ENCODE peak calls at places on chromosome 19, in ten cellular contexts. M is KG1; I is lower leg skin; S is GM19239; G is dermis microvascular lymphatic vessel endothelial cell; U is fibroblast of mammary gland; C is coronary artery; W is H7; F is stimulated activated CD4-positive, alpha-beta T cell treated with anti-CD3 and anti-CD28 coated beads, Interleukin-2, amount 100 ng/mL, for 48 hours; R is HT1080. B is an unnamed sample.

GRCh38 chr19:8445488-8446001 is 770 bp downstream of the HNRNPM start:
- DNase-seq in U (no peak), F (peak), C (no peak), G (no peak), I (peak), W (peak), S (no peak), M (no peak), R (peak), B (peak)

GRCh38 chr19:30888937-30889336 is 460.3 kb downstream of the TSHZ3 start:
- DNase-seq in C (no peak), U (no peak), F (no peak), R (no peak), G (no peak), M (no peak), S (no peak), W (peak), I (no peak), B (no peak)

GRCh38 chr19:22708983-22709382 is 74.9 kb downstream of the ZNF492 start:
- DNase-seq in W (peak), M (no peak), U (no peak), R (no peak), G (no peak), S (no peak), I (no peak), C (no peak), F (no peak), B (no peak)

GRCh38 chr19:47741544-47742125 is 3.7 kb upstream of the NOP53 start:
- DNase-seq in I (no peak), G (no peak), U (peak), W (peak), M (no peak), S (no peak), F (no peak), C (no peak), R (no peak), B (no peak)

GRCh38 chr19:13615890-13616289 is 109.6 kb upstream of the CACNA1A start:
- DNase-seq in U (no peak), R (no peak), I (no peak), W (no peak), C (no peak), S (no peak), G (no peak), M (no peak), F (no peak), B (no peak)

GRCh38 chr19:14769201-14769600 is 9.2 kb downstream of the ADGRE2 start:
- DNase-seq in R (no peak), F (no peak), U (no peak), I (no peak), M (no peak), G (no peak), C (no peak), S (no peak), W (no peak), B (no peak)

GRCh38 chr19:54478677-54479266 is 5.7 kb upstream of the CDC42EP5 start:
- DNase-seq in M (peak), G (peak), W (peak), R (no peak), I (no peak), F (no peak), C (no peak), S (no peak), U (peak), B (peak)

GRCh38 chr19:55370305-55370988 is at the start of gene IL11:
- DNase-seq in W (no peak), M (no peak), C (no peak), S (no peak), R (peak), F (no peak), U (peak), I (no peak), G (no peak), B (no peak)

GRCh38 chr19:39430675-39431593 is 4.8 kb downstream of the RPS16 start:
- DNase-seq in G (peak), I (no peak), M (no peak), C (peak), F (peak), R (peak), S (no peak), W (peak), U (peak), B (peak)

GRCh38 chr19:33248104-33248503 is 22.5 kb upstream of the SLC7A10 start:
- DNase-seq in S (no peak), F (no peak), W (no peak), I (no peak), R (no peak), C (no peak), U (no peak), G (no peak), M (no peak), B (no peak)

GRCh38 chr19:2560369-2560768 is 84.4 kb downstream of the GADD45B start:
- DNase-seq in W (no peak), F (no peak), R (no peak), I (no peak), S (no peak), U (no peak), M (no peak), C (no peak), G (no peak), B (no peak)

GRCh38 chr19:42176990-42177685 is 40.3 kb downstream of the DEDD2 start:
- DNase-seq in W (peak), I (no peak), U (peak), M (no peak), G (no peak), C (peak), F (peak), S (peak), R (peak), B (peak)

GRCh38 chr19:7970716-7971448 is 27.4 kb upstream of the TIMM44 start:
- DNase-seq in F (peak), C (no peak), I (no peak), R (peak), U (peak), M (no peak), G (peak), S (peak), W (peak), B (peak)

GRCh38 chr19:34173145-34173956 is 1.0 kb downstream of the LSM14A start:
- DNase-seq in S (no peak), C (no peak), W (peak), R (peak), F (no peak), M (no peak), I (peak), U (peak), G (no peak), B (peak)

GRCh38 chr19:40348961-40349507 is 539 bp downstream of the PLD3 start:
- DNase-seq in F (no peak), U (peak), G (peak), M (peak), S (no peak), R (peak), W (no peak), C (no peak), I (no peak), B (peak)

GRCh38 chr19:5954293-5954692 is 23.6 kb downstream of the RANBP3 start:
- DNase-seq in F (no peak), I (no peak), U (no peak), W (no peak), C (no peak), R (no peak), M (no peak), G (no peak), S (no peak), B (no peak)